ENCODE peak calls at places on chromosomes 5 and 9, in six cellular contexts. A, M, Y, Q, V and L are unnamed samples.

GRCh38 chr5:119706049-119706448 is 76.7 kb downstream of the FAM170A start:
- DNase-seq in A (no peak), M (no peak), Y (no peak), Q (no peak), V (no peak), L (no peak)

GRCh38 chr5:62257018-62257367 is 49.0 kb upstream of the KIF2A start:
- DNase-seq in A (no peak), M (no peak), Y (no peak), Q (no peak), V (no peak), L (no peak)

GRCh38 chr5:122319897-122320296 is 7.9 kb downstream of the SNCAIP start:
- DNase-seq in A (no peak), M (no peak), Y (no peak), Q (no peak), V (no peak), L (no peak)

GRCh38 chr5:12658871-12659446 is 754.7 kb upstream of the CTNND2 start:
- DNase-seq in A (no peak), M (no peak), Y (no peak), Q (no peak), V (no peak), L (no peak)

GRCh38 chr9:129550199-129550839 is 70.6 kb downstream of the C9orf50 start:
- DNase-seq in A (peak; percentile 17), M (peak; percentile 55), Y (peak; percentile 89), Q (peak; percentile 35), V (peak; percentile 83), L (peak; percentile 58)

GRCh38 chr5:171595801-171596231 is 176.4 kb downstream of the FGF18 start:
- DNase-seq in A (no peak), M (peak; percentile 60), Y (no peak), Q (peak; percentile 79), V (peak; percentile 94), L (peak; percentile 58)

GRCh38 chr5:127562252-127562651 is 44.8 kb downstream of the PRRC1 start:
- DNase-seq in A (no peak), M (peak; percentile 29), Y (no peak), Q (peak; percentile 12), V (peak; percentile 12), L (no peak)

GRCh38 chr5:65927497-65928340 is 1.3 kb downstream of the ERBIN start:
- DNase-seq in A (peak; percentile 32), M (peak; percentile 54), Y (no peak), Q (peak; percentile 79), V (peak; percentile 73), L (peak; percentile 40)

GRCh38 chr9:111095423-111095822 is 57.2 kb upstream of the LPAR1 start:
- DNase-seq in A (no peak), M (no peak), Y (peak; percentile 47), Q (no peak), V (no peak), L (no peak)

GRCh38 chr5:126707080-126707479 is 69.9 kb upstream of the LMNB1 start:
- DNase-seq in A (no peak), M (no peak), Y (no peak), Q (no peak), V (no peak), L (no peak)

GRCh38 chr5:103624748-103625147 is 62.2 kb upstream of the NUDT12 start:
- DNase-seq in A (no peak), M (no peak), Y (no peak), Q (peak; percentile 22), V (peak; percentile 30), L (peak; percentile 4)

GRCh38 chr5:39015743-39016586 is 58.2 kb downstream of the RICTOR start:
- DNase-seq in A (peak; percentile 59), M (peak; percentile 40), Y (no peak), Q (no peak), V (peak; percentile 86), L (no peak)

GRCh38 chr5:76470978-76471377 is 67.9 kb downstream of the IQGAP2 start:
- DNase-seq in A (no peak), M (no peak), Y (no peak), Q (no peak), V (no peak), L (no peak)

GRCh38 chr9:129459550-129460322 is 161.2 kb downstream of the C9orf50 start:
- DNase-seq in A (no peak), M (no peak), Y (no peak), Q (no peak), V (no peak), L (no peak)

GRCh38 chr5:67149933-67150523 is 46.6 kb downstream of the CD180 start:
- DNase-seq in A (no peak), M (no peak), Y (no peak), Q (no peak), V (no peak), L (peak; percentile 12)

GRCh38 chr5:172508471-172509404 is 54.4 kb upstream of the SH3PXD2B start:
- DNase-seq in A (no peak), M (no peak), Y (peak; percentile 10), Q (no peak), V (no peak), L (no peak)

GRCh38 chr5:81854915-81855314 is 104.0 kb upstream of the SSBP2 start:
- DNase-seq in A (no peak), M (no peak), Y (no peak), Q (no peak), V (no peak), L (no peak)
- H3K4me3 ChIP-seq in A (no peak overlapping the region), M (no peak overlapping the region), Y (no peak overlapping the region), Q (no peak overlapping the region), V (no peak overlapping the region), L (no peak overlapping the region)

GRCh38 chr9:134561427-134562145 is 80.0 kb upstream of the COL5A1 start:
- DNase-seq in A (no peak), M (no peak), Y (no peak), Q (no peak), V (no peak), L (no peak)
- TF ChIP-seq CTCF in A (no peak), M (no peak), Y (no peak), Q (no peak), V (no peak), L (no peak)

GRCh38 chr5:151696470-151697061 is 9.9 kb upstream of the SPARC start:
- DNase-seq in A (peak; percentile 99), M (no peak), Y (peak; percentile 89), Q (no peak), V (peak; percentile 100), L (peak; percentile 97)
- H3K4me3 ChIP-seq in A (peak overlapping the region; percentile 19), M (no peak overlapping the region), Y (no peak overlapping the region), Q (no peak overlapping the region), V (no peak overlapping the region), L (no peak overlapping the region)

GRCh38 chr5:157290981-157291711 is 25.2 kb downstream of the CYFIP2 start:
- DNase-seq in A (no peak), M (peak; percentile 85), Y (no peak), Q (no peak), V (peak; percentile 28), L (no peak)

GRCh38 chr5:157292599-157292998 is 26.7 kb downstream of the CYFIP2 start:
- DNase-seq in A (no peak), M (no peak), Y (no peak), Q (no peak), V (no peak), L (no peak)

GRCh38 chr5:157290156-157290980 is 24.4 kb downstream of the CYFIP2 start:
- DNase-seq in A (peak; percentile 18), M (peak; percentile 56), Y (no peak), Q (no peak), V (peak; percentile 67), L (no peak)

GRCh38 chr5:157295247-157295646 is 29.3 kb downstream of the CYFIP2 start:
- DNase-seq in A (no peak), M (no peak), Y (no peak), Q (no peak), V (no peak), L (no peak)

GRCh38 chr5:157294692-157295091 is 28.8 kb downstream of the CYFIP2 start:
- DNase-seq in A (no peak), M (no peak), Y (no peak), Q (no peak), V (no peak), L (no peak)
- TF ChIP-seq CTCF in A (no peak), M (peak; percentile 10), Y (no peak), Q (no peak), V (no peak), L (no peak)

DNA sequence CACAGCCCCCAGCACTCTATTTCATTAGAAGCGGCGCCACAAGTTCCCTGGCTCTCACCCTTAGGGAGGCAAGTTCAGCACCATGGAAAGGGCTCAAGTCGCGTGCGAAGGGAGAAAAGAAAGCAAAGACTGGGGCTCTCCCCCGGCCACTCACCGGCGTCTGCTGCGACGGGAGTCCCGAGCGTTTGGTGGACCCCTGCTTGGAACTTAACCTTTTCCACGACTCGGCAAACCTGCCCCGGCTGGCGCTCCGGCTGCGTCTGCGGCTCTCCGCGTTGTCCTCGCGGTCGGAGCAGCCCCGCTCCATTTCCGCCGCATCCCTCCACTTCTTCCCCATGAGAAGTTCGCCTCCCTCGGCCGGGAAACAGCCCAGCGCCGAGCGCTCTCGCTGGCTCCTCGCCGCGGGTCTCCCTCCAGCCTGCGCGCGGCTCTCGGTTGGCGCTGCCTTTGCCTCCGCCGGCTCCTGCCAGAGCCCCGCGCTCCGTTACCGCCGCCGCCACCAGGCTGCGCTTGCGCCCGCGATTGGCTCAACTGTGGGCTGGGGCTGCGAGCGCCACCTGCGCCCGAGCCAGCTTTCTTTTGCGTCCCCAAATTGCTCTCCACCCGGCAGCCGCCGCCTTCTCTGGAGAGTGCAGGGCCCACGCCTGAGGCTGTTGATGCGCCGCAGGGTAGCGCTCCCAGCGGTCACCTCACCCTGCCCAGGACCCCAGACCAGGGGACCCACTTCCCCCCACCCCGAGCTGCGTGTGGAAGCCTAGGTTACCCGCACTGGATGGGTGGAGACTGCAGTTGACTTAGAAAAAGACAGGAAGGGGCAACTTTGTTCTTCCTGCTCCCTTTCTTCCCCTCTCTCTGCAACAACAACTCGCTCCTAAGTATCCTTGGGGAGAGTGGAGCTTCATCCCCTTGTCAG is 321.6 kb downstream of the CEMIP2 start:
- DNase-seq in A (peak; percentile 1), M (peak; percentile 48), Y (no peak), Q (peak; percentile 68), V (peak; percentile 60), L (peak; percentile 52)
- H3K4me3 ChIP-seq in A (peak overlapping the region; percentile 37), M (peak overlapping the region; percentile 52), Y (no peak overlapping the region), Q (no peak overlapping the region), V (peak overlapping the region; percentile 36), L (peak overlapping the region; percentile 47)

DNA sequence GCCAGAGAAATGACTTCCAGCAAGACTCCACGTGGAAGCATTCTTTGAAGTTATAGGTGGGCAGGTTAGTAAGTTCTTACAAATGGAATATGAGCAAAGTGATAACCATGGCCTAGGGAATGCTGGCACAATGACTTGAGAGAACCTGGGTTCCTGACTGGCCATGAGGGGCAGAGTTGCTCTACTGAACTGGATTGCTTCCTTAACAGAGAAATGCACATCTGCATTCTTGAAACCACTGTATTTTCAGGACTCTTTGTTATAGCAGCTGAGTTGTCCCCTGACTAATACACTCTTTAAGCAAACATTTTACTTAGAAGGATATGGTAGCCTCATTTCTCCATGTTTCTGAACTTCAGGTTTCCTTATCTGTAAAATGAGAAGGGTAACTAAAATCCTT is 108.3 kb upstream of the GNA14 start:
- DNase-seq in A (no peak), M (peak; percentile 37), Y (no peak), Q (no peak), V (no peak), L (no peak)
- TF ChIP-seq CTCF in A (no peak), M (peak; percentile 12), Y (no peak), Q (no peak), V (no peak), L (no peak)

GRCh38 chr5:75052461-75053285 is at the start of gene GCNT4:
- DNase-seq in A (no peak), M (peak; percentile 56), Y (peak; percentile 51), Q (peak; percentile 13), V (peak; percentile 58), L (no peak)
- H3K4me3 ChIP-seq in A (peak within 1 kb of the TSS; percentile 81), M (peak within 1 kb of the TSS; percentile 73), Y (peak within 1 kb of the TSS; percentile 92), Q (peak within 1 kb of the TSS; percentile 48), V (peak within 1 kb of the TSS; percentile 66), L (peak within 1 kb of the TSS; percentile 60)

GRCh38 chr5:135565256-135565655 is 13.5 kb downstream of the CXCL14 start:
- DNase-seq in A (no peak), M (no peak), Y (no peak), Q (no peak), V (no peak), L (no peak)
- TF ChIP-seq CTCF in A (no peak), M (no peak), Y (no peak), Q (no peak), V (no peak), L (no peak)